ENCODE peak calls at places on chromosomes 16 and 17, in seven cellular contexts. One of them, this sample, is unnamed.
A peak's percentile ranks its signal among the peaks of the same experiment; 100 is the strongest.

GRCh38 chr17:48213797-48214196 is 106.2 kb downstream of the SNX11 start:
- DNase-seq in HEK293T: no peak
- DNase-seq in hepatic stellate cell: no peak
- DNase-seq in activated CD8-positive, alpha-beta memory T cell treated with anti-CD3 and anti-CD28 coated beads for 1 hour: no peak
- DNase-seq in NCI-H748 treated with DMSO at 0.1 percent for 48 hours: peak; percentile 7
- DNase-seq in HFF-Myc: no peak
- DNase-seq in stomach: no peak
- DNase-seq in this sample: no peak

GRCh38 chr16:2595376-2596200 is 57.8 kb downstream of the PDPK1 start:
- DNase-seq in HEK293T: no peak
- DNase-seq in hepatic stellate cell: no peak
- DNase-seq in activated CD8-positive, alpha-beta memory T cell treated with anti-CD3 and anti-CD28 coated beads for 1 hour: no peak
- DNase-seq in NCI-H748 treated with DMSO at 0.1 percent for 48 hours: no peak
- DNase-seq in HFF-Myc: no peak
- DNase-seq in stomach: no peak
- DNase-seq in this sample: no peak

GRCh38 chr17:38982858-38983746 is 15.9 kb upstream of the FBXO47 start:
- DNase-seq in HEK293T: peak; percentile 44
- DNase-seq in hepatic stellate cell: peak; percentile 63
- DNase-seq in activated CD8-positive, alpha-beta memory T cell treated with anti-CD3 and anti-CD28 coated beads for 1 hour: no peak
- DNase-seq in NCI-H748 treated with DMSO at 0.1 percent for 48 hours: peak; percentile 63
- DNase-seq in HFF-Myc: no peak
- DNase-seq in stomach: peak; percentile 49
- DNase-seq in this sample: peak; percentile 48

GRCh38 chr17:35618628-35619027 is 31.5 kb downstream of the AP2B1 start:
- DNase-seq in HEK293T: no peak
- DNase-seq in hepatic stellate cell: no peak
- DNase-seq in activated CD8-positive, alpha-beta memory T cell treated with anti-CD3 and anti-CD28 coated beads for 1 hour: no peak
- DNase-seq in NCI-H748 treated with DMSO at 0.1 percent for 48 hours: no peak
- DNase-seq in HFF-Myc: no peak
- DNase-seq in stomach: no peak
- DNase-seq in this sample: no peak

GRCh38 chr16:4319454-4319853 is 3.6 kb downstream of the GLIS2 start:
- DNase-seq in HEK293T: no peak
- DNase-seq in hepatic stellate cell: no peak
- DNase-seq in activated CD8-positive, alpha-beta memory T cell treated with anti-CD3 and anti-CD28 coated beads for 1 hour: no peak
- DNase-seq in NCI-H748 treated with DMSO at 0.1 percent for 48 hours: no peak
- DNase-seq in HFF-Myc: no peak
- DNase-seq in stomach: peak; percentile 46
- DNase-seq in this sample: no peak

GRCh38 chr17:19705771-19706770 is 10.3 kb downstream of the SLC47A2 start:
- DNase-seq in HEK293T: no peak
- DNase-seq in hepatic stellate cell: peak; percentile 7
- DNase-seq in activated CD8-positive, alpha-beta memory T cell treated with anti-CD3 and anti-CD28 coated beads for 1 hour: no peak
- DNase-seq in NCI-H748 treated with DMSO at 0.1 percent for 48 hours: no peak
- DNase-seq in HFF-Myc: no peak
- DNase-seq in stomach: no peak
- DNase-seq in this sample: no peak

GRCh38 chr17:28698253-28698941 is 13.3 kb downstream of the PROCA1 start:
- DNase-seq in HEK293T: no peak
- DNase-seq in hepatic stellate cell: no peak
- DNase-seq in activated CD8-positive, alpha-beta memory T cell treated with anti-CD3 and anti-CD28 coated beads for 1 hour: no peak
- DNase-seq in NCI-H748 treated with DMSO at 0.1 percent for 48 hours: no peak
- DNase-seq in HFF-Myc: no peak
- DNase-seq in stomach: peak; percentile 76
- DNase-seq in this sample: no peak

GRCh38 chr17:51152766-51153209 is 571 bp upstream of the NME1 start:
- DNase-seq in HEK293T: no peak
- DNase-seq in hepatic stellate cell: peak; percentile 22
- DNase-seq in activated CD8-positive, alpha-beta memory T cell treated with anti-CD3 and anti-CD28 coated beads for 1 hour: no peak
- DNase-seq in NCI-H748 treated with DMSO at 0.1 percent for 48 hours: peak; percentile 52
- DNase-seq in HFF-Myc: no peak
- DNase-seq in stomach: no peak
- DNase-seq in this sample: no peak

GRCh38 chr16:3188925-3189825 is 1.2 kb downstream of the OR1F1 start:
- DNase-seq in HEK293T: peak; percentile 50
- DNase-seq in hepatic stellate cell: peak; percentile 59
- DNase-seq in activated CD8-positive, alpha-beta memory T cell treated with anti-CD3 and anti-CD28 coated beads for 1 hour: no peak
- DNase-seq in NCI-H748 treated with DMSO at 0.1 percent for 48 hours: no peak
- DNase-seq in HFF-Myc: no peak
- DNase-seq in stomach: no peak
- DNase-seq in this sample: peak; percentile 76

GRCh38 chr16:58339452-58339938 is 44.7 kb upstream of the PRSS54 start:
- DNase-seq in HEK293T: peak; percentile 48
- DNase-seq in hepatic stellate cell: peak; percentile 28
- DNase-seq in activated CD8-positive, alpha-beta memory T cell treated with anti-CD3 and anti-CD28 coated beads for 1 hour: no peak
- DNase-seq in NCI-H748 treated with DMSO at 0.1 percent for 48 hours: no peak
- DNase-seq in HFF-Myc: no peak
- DNase-seq in stomach: no peak
- DNase-seq in this sample: no peak

GRCh38 chr17:80997471-80998387 is 6.1 kb downstream of the CHMP6 start:
- DNase-seq in HEK293T: no peak
- DNase-seq in hepatic stellate cell: no peak
- DNase-seq in activated CD8-positive, alpha-beta memory T cell treated with anti-CD3 and anti-CD28 coated beads for 1 hour: no peak
- DNase-seq in NCI-H748 treated with DMSO at 0.1 percent for 48 hours: no peak
- DNase-seq in HFF-Myc: no peak
- DNase-seq in stomach: no peak
- DNase-seq in this sample: peak; percentile 24

GRCh38 chr16:57422026-57422944 is 17.7 kb downstream of the CCL17 start:
- DNase-seq in HEK293T: peak; percentile 55
- DNase-seq in hepatic stellate cell: peak; percentile 71
- DNase-seq in activated CD8-positive, alpha-beta memory T cell treated with anti-CD3 and anti-CD28 coated beads for 1 hour: no peak
- DNase-seq in NCI-H748 treated with DMSO at 0.1 percent for 48 hours: peak; percentile 3
- DNase-seq in HFF-Myc: peak; percentile 53
- DNase-seq in stomach: peak; percentile 52
- DNase-seq in this sample: peak; percentile 62

GRCh38 chr17:7557825-7558543 is 566 bp upstream of the TNFSF13 start:
- DNase-seq in HEK293T: no peak
- DNase-seq in hepatic stellate cell: peak; percentile 40
- DNase-seq in activated CD8-positive, alpha-beta memory T cell treated with anti-CD3 and anti-CD28 coated beads for 1 hour: no peak
- DNase-seq in NCI-H748 treated with DMSO at 0.1 percent for 48 hours: no peak
- DNase-seq in HFF-Myc: no peak
- DNase-seq in stomach: peak; percentile 96
- DNase-seq in this sample: no peak

GRCh38 chr16:48609453-48610023 is 442 bp downstream of the N4BP1 start:
- DNase-seq in HEK293T: peak; percentile 61
- DNase-seq in hepatic stellate cell: no peak
- DNase-seq in activated CD8-positive, alpha-beta memory T cell treated with anti-CD3 and anti-CD28 coated beads for 1 hour: no peak
- DNase-seq in NCI-H748 treated with DMSO at 0.1 percent for 48 hours: peak; percentile 3
- DNase-seq in HFF-Myc: no peak
- DNase-seq in stomach: peak; percentile 70
- DNase-seq in this sample: peak; percentile 18

GRCh38 chr17:78409191-78409621 is 30.8 kb downstream of the PGS1 start:
- DNase-seq in HEK293T: no peak
- DNase-seq in hepatic stellate cell: no peak
- DNase-seq in activated CD8-positive, alpha-beta memory T cell treated with anti-CD3 and anti-CD28 coated beads for 1 hour: no peak
- DNase-seq in NCI-H748 treated with DMSO at 0.1 percent for 48 hours: peak; percentile 67
- DNase-seq in HFF-Myc: no peak
- DNase-seq in stomach: peak; percentile 83
- DNase-seq in this sample: no peak

GRCh38 chr17:37643829-37644228 is 583 bp upstream of the DDX52 start:
- DNase-seq in HEK293T: no peak
- DNase-seq in hepatic stellate cell: no peak
- DNase-seq in activated CD8-positive, alpha-beta memory T cell treated with anti-CD3 and anti-CD28 coated beads for 1 hour: no peak
- DNase-seq in NCI-H748 treated with DMSO at 0.1 percent for 48 hours: peak; percentile 16
- DNase-seq in HFF-Myc: no peak
- DNase-seq in stomach: peak; percentile 58
- DNase-seq in this sample: no peak

GRCh38 chr17:7026471-7027115 is 3.7 kb downstream of the BCL6B start:
- DNase-seq in HEK293T: no peak
- DNase-seq in hepatic stellate cell: no peak
- DNase-seq in activated CD8-positive, alpha-beta memory T cell treated with anti-CD3 and anti-CD28 coated beads for 1 hour: no peak
- DNase-seq in NCI-H748 treated with DMSO at 0.1 percent for 48 hours: no peak
- DNase-seq in HFF-Myc: no peak
- DNase-seq in stomach: no peak
- DNase-seq in this sample: no peak

GRCh38 chr16:48220891-48221290 is 23.2 kb upstream of the LONP2 start:
- DNase-seq in HEK293T: no peak
- DNase-seq in hepatic stellate cell: no peak
- DNase-seq in activated CD8-positive, alpha-beta memory T cell treated with anti-CD3 and anti-CD28 coated beads for 1 hour: no peak
- DNase-seq in NCI-H748 treated with DMSO at 0.1 percent for 48 hours: no peak
- DNase-seq in HFF-Myc: no peak
- DNase-seq in stomach: no peak
- DNase-seq in this sample: no peak

GRCh38 chr17:19391432-19391831 is 4.4 kb upstream of the MFAP4 start:
- DNase-seq in HEK293T: no peak
- DNase-seq in hepatic stellate cell: no peak
- DNase-seq in activated CD8-positive, alpha-beta memory T cell treated with anti-CD3 and anti-CD28 coated beads for 1 hour: no peak
- DNase-seq in NCI-H748 treated with DMSO at 0.1 percent for 48 hours: no peak
- DNase-seq in HFF-Myc: no peak
- DNase-seq in stomach: no peak
- DNase-seq in this sample: no peak

GRCh38 chr16:56424791-56425438 is 430 bp downstream of the AMFR start:
- DNase-seq in HEK293T: peak; percentile 37
- DNase-seq in hepatic stellate cell: peak; percentile 26
- DNase-seq in activated CD8-positive, alpha-beta memory T cell treated with anti-CD3 and anti-CD28 coated beads for 1 hour: no peak
- DNase-seq in NCI-H748 treated with DMSO at 0.1 percent for 48 hours: no peak
- DNase-seq in HFF-Myc: no peak
- DNase-seq in stomach: no peak
- DNase-seq in this sample: no peak

GRCh38 chr16:622920-623280 is 7.9 kb upstream of the WFIKKN1 start:
- DNase-seq in HEK293T: no peak
- DNase-seq in hepatic stellate cell: no peak
- DNase-seq in activated CD8-positive, alpha-beta memory T cell treated with anti-CD3 and anti-CD28 coated beads for 1 hour: no peak
- DNase-seq in NCI-H748 treated with DMSO at 0.1 percent for 48 hours: no peak
- DNase-seq in HFF-Myc: no peak
- DNase-seq in stomach: no peak
- DNase-seq in this sample: no peak

GRCh38 chr17:73872816-73873215 is 228.6 kb upstream of the SDK2 start:
- DNase-seq in HEK293T: no peak
- DNase-seq in hepatic stellate cell: no peak
- DNase-seq in activated CD8-positive, alpha-beta memory T cell treated with anti-CD3 and anti-CD28 coated beads for 1 hour: no peak
- DNase-seq in NCI-H748 treated with DMSO at 0.1 percent for 48 hours: no peak
- DNase-seq in HFF-Myc: no peak
- DNase-seq in stomach: no peak
- DNase-seq in this sample: no peak

GRCh38 chr16:50096791-50097190 is 31.0 kb downstream of the HEATR3 start:
- DNase-seq in HEK293T: no peak
- DNase-seq in hepatic stellate cell: peak; percentile 26
- DNase-seq in activated CD8-positive, alpha-beta memory T cell treated with anti-CD3 and anti-CD28 coated beads for 1 hour: no peak
- DNase-seq in NCI-H748 treated with DMSO at 0.1 percent for 48 hours: no peak
- DNase-seq in HFF-Myc: peak; percentile 65
- DNase-seq in stomach: no peak
- DNase-seq in this sample: peak; percentile 43

GRCh38 chr17:79671387-79671752 is 59.4 kb upstream of the ENPP7 start:
- DNase-seq in HEK293T: no peak
- DNase-seq in hepatic stellate cell: no peak
- DNase-seq in activated CD8-positive, alpha-beta memory T cell treated with anti-CD3 and anti-CD28 coated beads for 1 hour: no peak
- DNase-seq in NCI-H748 treated with DMSO at 0.1 percent for 48 hours: no peak
- DNase-seq in HFF-Myc: no peak
- DNase-seq in stomach: no peak
- DNase-seq in this sample: no peak

GRCh38 chr17:80068301-80069160 is 32.1 kb downstream of the CCDC40 start:
- DNase-seq in HEK293T: peak; percentile 26
- DNase-seq in hepatic stellate cell: peak; percentile 77
- DNase-seq in activated CD8-positive, alpha-beta memory T cell treated with anti-CD3 and anti-CD28 coated beads for 1 hour: no peak
- DNase-seq in NCI-H748 treated with DMSO at 0.1 percent for 48 hours: no peak
- DNase-seq in HFF-Myc: no peak
- DNase-seq in stomach: peak; percentile 54
- DNase-seq in this sample: peak; percentile 59

GRCh38 chr16:48999508-48999907 is 282.1 kb downstream of the CBLN1 start:
- DNase-seq in HEK293T: no peak
- DNase-seq in hepatic stellate cell: no peak
- DNase-seq in activated CD8-positive, alpha-beta memory T cell treated with anti-CD3 and anti-CD28 coated beads for 1 hour: no peak
- DNase-seq in NCI-H748 treated with DMSO at 0.1 percent for 48 hours: no peak
- DNase-seq in HFF-Myc: no peak
- DNase-seq in stomach: no peak
- DNase-seq in this sample: no peak

GRCh38 chr17:62101090-62101489 is 36.0 kb upstream of the MED13 start:
- DNase-seq in HEK293T: no peak
- DNase-seq in hepatic stellate cell: no peak
- DNase-seq in activated CD8-positive, alpha-beta memory T cell treated with anti-CD3 and anti-CD28 coated beads for 1 hour: no peak
- DNase-seq in NCI-H748 treated with DMSO at 0.1 percent for 48 hours: no peak
- DNase-seq in HFF-Myc: no peak
- DNase-seq in stomach: no peak
- DNase-seq in this sample: no peak

GRCh38 chr17:5745091-5745820 is 160.9 kb upstream of the NLRP1 start:
- DNase-seq in HEK293T: no peak
- DNase-seq in hepatic stellate cell: no peak
- DNase-seq in activated CD8-positive, alpha-beta memory T cell treated with anti-CD3 and anti-CD28 coated beads for 1 hour: no peak
- DNase-seq in NCI-H748 treated with DMSO at 0.1 percent for 48 hours: peak; percentile 50
- DNase-seq in HFF-Myc: no peak
- DNase-seq in stomach: no peak
- DNase-seq in this sample: no peak

GRCh38 chr16:30092373-30093010 is 768 bp upstream of the TBX6 start:
- DNase-seq in HEK293T: peak; percentile 93
- DNase-seq in hepatic stellate cell: peak; percentile 71
- DNase-seq in activated CD8-positive, alpha-beta memory T cell treated with anti-CD3 and anti-CD28 coated beads for 1 hour: no peak
- DNase-seq in NCI-H748 treated with DMSO at 0.1 percent for 48 hours: peak; percentile 3
- DNase-seq in HFF-Myc: no peak
- DNase-seq in stomach: peak; percentile 70
- DNase-seq in this sample: peak; percentile 44

GRCh38 chr17:80261159-80261894 is 675 bp downstream of the RNF213 start:
- DNase-seq in HEK293T: peak; percentile 32
- DNase-seq in hepatic stellate cell: peak; percentile 69
- DNase-seq in activated CD8-positive, alpha-beta memory T cell treated with anti-CD3 and anti-CD28 coated beads for 1 hour: no peak
- DNase-seq in NCI-H748 treated with DMSO at 0.1 percent for 48 hours: peak; percentile 43
- DNase-seq in HFF-Myc: peak; percentile 31
- DNase-seq in stomach: peak; percentile 49
- DNase-seq in this sample: peak; percentile 24

GRCh38 chr17:39097159-39097519 is 54.3 kb downstream of the PLXDC1 start:
- DNase-seq in HEK293T: no peak
- DNase-seq in hepatic stellate cell: no peak
- DNase-seq in activated CD8-positive, alpha-beta memory T cell treated with anti-CD3 and anti-CD28 coated beads for 1 hour: no peak
- DNase-seq in NCI-H748 treated with DMSO at 0.1 percent for 48 hours: no peak
- DNase-seq in HFF-Myc: no peak
- DNase-seq in stomach: no peak
- DNase-seq in this sample: no peak